ENCODE peak calls at places on chromosomes 16 and 17, in nine cellular contexts. A, H, N, B, T, E, V, C and J are unnamed samples.

GRCh38 chr17:44995602-44996001 is 27.5 kb upstream of the C1QL1 start:
- DNase-seq in A (no peak), H (no peak), N (no peak), B (no peak), T (no peak), E (no peak), V (peak), C (no peak), J (no peak)

GRCh38 chr17:71636644-71637043 is 484.2 kb upstream of the SOX9 start:
- DNase-seq in A (no peak), H (no peak), N (no peak), B (no peak), T (no peak), E (no peak), V (no peak), C (no peak), J (no peak)

GRCh38 chr16:14309906-14310305 is 238.8 kb downstream of the MRTFB start:
- DNase-seq in A (no peak), H (no peak), N (no peak), B (no peak), T (no peak), E (peak), V (no peak), C (peak), J (no peak)

GRCh38 chr17:14717849-14718248 is 417.0 kb downstream of the HS3ST3B1 start:
- DNase-seq in A (no peak), H (no peak), N (no peak), B (no peak), T (no peak), E (no peak), V (no peak), C (no peak), J (no peak)

GRCh38 chr16:3882531-3882930 is 2.0 kb upstream of the CREBBP start:
- DNase-seq in A (no peak), H (no peak), N (no peak), B (no peak), T (no peak), E (no peak), V (no peak), C (no peak), J (no peak)

GRCh38 chr17:72565758-72566157 is 444.9 kb downstream of the SOX9 start:
- DNase-seq in A (no peak), H (no peak), N (no peak), B (no peak), T (no peak), E (no peak), V (no peak), C (no peak), J (no peak)

GRCh38 chr16:35798885-35799426 is 2339.5 kb downstream of the TP53TG3F start:
- DNase-seq in A (no peak), H (no peak), N (no peak), B (no peak), T (no peak), E (no peak), V (peak), C (no peak), J (no peak)

GRCh38 chr17:8018436-8018835 is 16.0 kb downstream of the GUCY2D start:
- DNase-seq in A (no peak), H (no peak), N (no peak), B (no peak), T (no peak), E (no peak), V (no peak), C (no peak), J (no peak)

GRCh38 chr17:82097187-82097918 is 683 bp downstream of the FASN start:
- DNase-seq in A (no peak), H (no peak), N (peak), B (peak), T (no peak), E (peak), V (no peak), C (peak), J (no peak)

GRCh38 chr16:11871193-11871592 is 19.9 kb upstream of the RSL1D1 start:
- DNase-seq in A (no peak), H (no peak), N (no peak), B (peak), T (no peak), E (no peak), V (no peak), C (peak), J (no peak)

GRCh38 chr17:29243792-29244191 is 2.9 kb upstream of the CRYBA1 start:
- DNase-seq in A (no peak), H (no peak), N (no peak), B (peak), T (no peak), E (no peak), V (no peak), C (peak), J (no peak)

GRCh38 chr16:61409604-61410003 is 626.6 kb downstream of the CDH8 start:
- DNase-seq in A (no peak), H (no peak), N (no peak), B (no peak), T (no peak), E (no peak), V (no peak), C (no peak), J (no peak)

GRCh38 chr17:81714412-81715106 is 2.5 kb downstream of the SLC25A10 start:
- DNase-seq in A (no peak), H (no peak), N (no peak), B (no peak), T (no peak), E (no peak), V (no peak), C (no peak), J (no peak)

GRCh38 chr17:17548044-17548443 is 43.5 kb downstream of the PEMT start:
- DNase-seq in A (no peak), H (no peak), N (no peak), B (no peak), T (no peak), E (no peak), V (peak), C (no peak), J (no peak)

GRCh38 chr17:71919181-71919580 is 201.6 kb upstream of the SOX9 start:
- DNase-seq in A (no peak), H (no peak), N (no peak), B (no peak), T (no peak), E (no peak), V (no peak), C (peak), J (no peak)

GRCh38 chr17:74779948-74780400 is 3.8 kb upstream of the NAT9 start:
- DNase-seq in A (no peak), H (no peak), N (no peak), B (no peak), T (no peak), E (no peak), V (peak), C (no peak), J (no peak)

GRCh38 chr16:75206749-75207451 is at the start of gene CTRB2:
- DNase-seq in A (no peak), H (no peak), N (peak), B (no peak), T (no peak), E (no peak), V (no peak), C (no peak), J (no peak)

GRCh38 chr16:83351846-83352245 is 455.9 kb upstream of the HSBP1 start:
- DNase-seq in A (no peak), H (no peak), N (no peak), B (no peak), T (no peak), E (no peak), V (no peak), C (no peak), J (no peak)

GRCh38 chr16:4904108-4904941 is 32.6 kb downstream of the PPL start:
- DNase-seq in A (no peak), H (no peak), N (no peak), B (no peak), T (no peak), E (no peak), V (no peak), C (no peak), J (no peak)

GRCh38 chr17:45361976-45362375 is 45.2 kb upstream of the MAP3K14 start:
- DNase-seq in A (no peak), H (no peak), N (no peak), B (no peak), T (no peak), E (no peak), V (no peak), C (no peak), J (no peak)

GRCh38 chr16:4746991-4747574 is 12.7 kb downstream of the DNAAF8 start:
- DNase-seq in A (no peak), H (no peak), N (no peak), B (no peak), T (no peak), E (no peak), V (no peak), C (no peak), J (no peak)

GRCh38 chr16:61576476-61576875 is 459.8 kb downstream of the CDH8 start:
- DNase-seq in A (no peak), H (no peak), N (no peak), B (no peak), T (no peak), E (no peak), V (no peak), C (no peak), J (no peak)

GRCh38 chr16:68737730-68738590 is 868 bp downstream of the CDH1 start:
- DNase-seq in A (no peak), H (no peak), N (peak), B (peak), T (no peak), E (no peak), V (no peak), C (no peak), J (no peak)

GRCh38 chr16:24980077-24980793 is 34.9 kb downstream of the ARHGAP17 start:
- DNase-seq in A (no peak), H (no peak), N (peak), B (no peak), T (no peak), E (no peak), V (no peak), C (no peak), J (no peak)

GRCh38 chr17:29004081-29004692 is 1.6 kb downstream of the SEZ6 start:
- DNase-seq in A (peak), H (no peak), N (no peak), B (peak), T (no peak), E (no peak), V (no peak), C (peak), J (no peak)

GRCh38 chr17:7438656-7439460 is 454 bp upstream of the FGF11 start:
- DNase-seq in A (no peak), H (no peak), N (no peak), B (no peak), T (no peak), E (no peak), V (no peak), C (no peak), J (no peak)

GRCh38 chr17:78555741-78556401 is 21.3 kb downstream of the DNAH17 start:
- DNase-seq in A (no peak), H (no peak), N (no peak), B (no peak), T (no peak), E (no peak), V (no peak), C (peak), J (no peak)

GRCh38 chr16:54175169-54175551 is 111.4 kb downstream of the IRX3 start:
- DNase-seq in A (no peak), H (no peak), N (no peak), B (no peak), T (no peak), E (no peak), V (no peak), C (no peak), J (no peak)

GRCh38 chr16:2194166-2194834 is 2.1 kb downstream of the CASKIN1 start:
- DNase-seq in A (no peak), H (peak), N (no peak), B (no peak), T (no peak), E (no peak), V (no peak), C (peak), J (no peak)

GRCh38 chr16:49706620-49707355 is 149.1 kb downstream of the ZNF423 start:
- DNase-seq in A (no peak), H (no peak), N (no peak), B (no peak), T (no peak), E (no peak), V (no peak), C (no peak), J (no peak)

GRCh38 chr16:49703494-49703893 is 152.4 kb downstream of the ZNF423 start:
- DNase-seq in A (no peak), H (no peak), N (no peak), B (no peak), T (no peak), E (no peak), V (no peak), C (no peak), J (no peak)

GRCh38 chr16:49700928-49701685 is 154.8 kb downstream of the ZNF423 start:
- DNase-seq in A (no peak), H (no peak), N (no peak), B (no peak), T (no peak), E (peak), V (no peak), C (no peak), J (no peak)

GRCh38 chr16:49701867-49702494 is 153.9 kb downstream of the ZNF423 start:
- DNase-seq in A (no peak), H (no peak), N (peak), B (no peak), T (peak), E (peak), V (peak), C (peak), J (no peak)

GRCh38 chr16:49704586-49705155 is 151.2 kb downstream of the ZNF423 start:
- DNase-seq in A (no peak), H (no peak), N (no peak), B (no peak), T (no peak), E (no peak), V (no peak), C (peak), J (no peak)
- TF ChIP-seq CTCF in A (no peak), H (no peak), N (no peak), B (no peak), T (no peak), E (no peak), V (no peak), C (peak), J (peak)

DNA sequence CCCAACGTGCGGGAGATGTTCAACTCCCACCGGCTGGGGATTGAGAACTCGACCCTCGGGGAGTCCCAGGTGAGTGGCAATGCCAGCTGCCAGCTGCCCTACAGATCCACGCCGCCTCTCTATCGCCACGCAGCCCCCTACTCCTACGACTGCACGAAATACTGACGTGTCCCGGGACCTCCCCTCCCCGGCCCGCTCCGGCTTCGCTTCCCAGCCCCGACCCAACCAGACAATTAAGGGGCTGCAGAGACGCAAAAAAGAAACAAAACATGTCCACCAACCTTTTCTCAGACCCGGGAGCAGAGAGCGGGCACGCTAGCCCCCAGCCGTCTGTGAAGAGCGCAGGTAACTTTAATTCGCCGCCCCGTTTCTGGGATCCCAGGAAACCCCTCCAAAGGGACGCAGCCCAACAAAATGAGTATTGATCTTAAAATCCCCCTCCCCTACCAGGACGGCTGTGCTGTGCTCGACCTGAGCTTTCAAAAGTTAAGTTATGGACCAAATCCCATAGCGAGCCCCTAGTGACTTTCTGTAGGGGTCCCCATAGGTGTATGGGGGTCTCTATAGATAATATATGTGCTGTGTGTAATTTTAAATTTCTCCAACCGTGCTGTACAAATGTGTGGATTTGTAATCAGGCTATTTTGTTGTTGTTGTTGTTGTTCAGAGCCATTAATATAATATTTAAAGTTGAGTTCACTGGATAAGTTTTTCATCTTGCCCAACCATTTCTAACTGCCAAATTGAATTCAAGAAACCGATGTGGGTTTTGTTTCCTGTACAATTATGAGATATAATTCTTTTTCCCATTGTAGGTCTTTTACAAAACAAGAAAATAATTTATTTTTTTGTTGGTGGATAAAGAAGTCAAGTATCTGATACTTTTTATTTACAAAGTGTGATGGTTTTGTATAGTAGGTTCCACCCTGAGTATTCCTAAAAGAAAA is 2.3 kb downstream of the FOXC2 start:
- DNase-seq in A (no peak), H (no peak), N (no peak), B (no peak), T (peak), E (no peak), V (no peak), C (no peak), J (no peak)
- H3K4me3 ChIP-seq in A (peak), H (peak), N (no peak), B (no peak), T (peak), E (peak), V (peak), C (peak), J (peak)

GRCh38 chr16:23742761-23743160 is 12.1 kb upstream of the CHP2 start:
- DNase-seq in A (no peak), H (no peak), N (no peak), B (no peak), T (no peak), E (no peak), V (no peak), C (no peak), J (no peak)
- TF ChIP-seq CTCF in A (no peak), H (no peak), N (no peak), B (no peak), T (no peak), E (no peak), V (no peak), C (no peak), J (no peak)

GRCh38 chr17:40309938-40310510 is 1.0 kb downstream of the RARA start:
- DNase-seq in A (no peak), H (no peak), N (no peak), B (no peak), T (no peak), E (no peak), V (no peak), C (no peak), J (no peak)
- H3K4me3 ChIP-seq in A (no peak), H (no peak), N (no peak), B (no peak), T (no peak), E (no peak), V (peak), C (no peak), J (peak)

DNA sequence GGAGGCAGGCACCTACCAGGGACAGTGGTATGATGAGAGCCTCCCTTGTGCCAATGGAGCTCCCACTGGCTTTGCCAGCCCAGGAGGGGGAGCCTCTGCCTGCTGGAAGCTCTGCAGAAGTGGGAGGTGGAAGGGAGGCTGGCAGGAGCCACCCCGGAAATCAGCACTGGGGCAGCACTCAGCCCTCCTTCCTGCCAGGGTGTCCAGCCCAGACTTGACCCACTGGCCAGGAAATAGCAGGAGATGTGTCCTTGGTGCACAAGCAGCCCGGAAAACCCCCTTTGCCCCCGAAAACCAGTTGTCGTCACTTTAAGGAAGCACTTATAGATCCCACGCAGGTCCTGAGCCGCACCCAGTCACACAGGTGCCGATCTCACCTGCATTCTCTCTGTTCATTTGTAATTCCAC is 49.3 kb upstream of the CACNG4 start:
- DNase-seq in A (no peak), H (no peak), N (peak), B (peak), T (no peak), E (no peak), V (no peak), C (no peak), J (no peak)
- TF ChIP-seq CTCF in A (peak), H (peak), N (peak), B (peak), T (no peak), E (peak), V (no peak), C (no peak), J (peak)

GRCh38 chr16:66650707-66651473 is 45.7 kb downstream of the CMTM4 start:
- DNase-seq in A (peak), H (peak), N (peak), B (peak), T (peak), E (peak), V (peak), C (peak), J (no peak)
- H3K4me3 ChIP-seq in A (peak), H (no peak), N (no peak), B (no peak), T (peak), E (peak), V (peak), C (peak), J (no peak)